ENCODE peak calls at places on chromosomes 4 and X, in ten cellular contexts. V is cortex of kidney; C is non-pigmented ciliary epithelial cell; A is foreskin fibroblast; I is stimulated activated CD8-positive, alpha-beta memory T cell treated with anti-CD3 and anti-CD28 coated beads, Interleukin-2, amount 100 ng/mL, for 48 hours; W is activated CD4-positive, alpha-beta memory T cell treated with anti-CD3 and anti-CD28 coated beads, Interleukin-2, amount 10 ng/mL, durations not matched to agents 7 days and 5 days; E is stomach; B is NCI-H1105 treated with DMSO at 0.1 percent for 48 hours; F is brain microvascular endothelial cell; U is naive thymus-derived CD8-positive, alpha-beta T cell. O is an unnamed sample.

GRCh38 chr4:83320548-83320947 is 14.1 kb downstream of the HPSE start:
- DNase-seq in W (peak), C (no peak), B (no peak), F (peak), E (peak), A (peak), V (no peak), U (no peak), I (no peak), O (no peak)

GRCh38 chr4:12324965-12325364 is 896.3 kb upstream of the HS3ST1 start:
- DNase-seq in B (no peak), E (no peak), F (no peak), U (no peak), V (no peak), C (no peak), W (no peak), I (no peak), A (no peak), O (no peak)

GRCh38 chr4:151458148-151458547 is 49.2 kb downstream of the FHIP1A start:
- DNase-seq in E (no peak), U (no peak), W (no peak), A (no peak), I (no peak), F (no peak), V (no peak), B (no peak), C (no peak), O (no peak)

GRCh38 chr4:88110826-88111225 is 47.6 kb downstream of the ABCG2 start:
- DNase-seq in A (no peak), E (no peak), V (no peak), F (no peak), B (no peak), C (no peak), U (no peak), W (no peak), I (no peak), O (no peak)

GRCh38 chr4:1105662-1106061 is 7.7 kb downstream of the RNF212 start:
- DNase-seq in B (no peak), C (no peak), F (no peak), I (no peak), U (no peak), V (no peak), E (no peak), W (no peak), A (no peak), O (no peak)

GRCh38 chrX:13923845-13924244 is 105.8 kb downstream of the GEMIN8 start:
- DNase-seq in F (no peak), C (no peak), B (no peak), V (no peak), W (no peak), I (no peak), E (no peak), A (no peak), U (no peak), O (no peak)

GRCh38 chr4:186765138-186765537 is 41.5 kb upstream of the FAT1 start:
- DNase-seq in W (no peak), I (no peak), E (no peak), U (no peak), A (peak), B (no peak), C (no peak), F (no peak), V (no peak), O (no peak)

GRCh38 chr4:139689093-139689722 is 23.6 kb downstream of the MGST2 start:
- DNase-seq in B (no peak), E (no peak), F (no peak), U (no peak), V (no peak), I (no peak), A (no peak), C (no peak), W (no peak), O (no peak)

GRCh38 chrX:150363561-150364346 is 637 bp downstream of the MAMLD1 start:
- DNase-seq in A (peak), F (no peak), B (peak), C (no peak), U (no peak), V (no peak), E (no peak), I (no peak), W (peak), O (no peak)

GRCh38 chr4:91488946-91489345 is 814.8 kb upstream of the GRID2 start:
- DNase-seq in V (no peak), C (peak), W (no peak), B (no peak), A (no peak), I (no peak), F (no peak), U (no peak), E (no peak), O (no peak)

GRCh38 chrX:15344106-15344505 is 8.8 kb upstream of the PIGA start:
- DNase-seq in W (no peak), F (no peak), E (no peak), V (no peak), A (no peak), I (no peak), B (no peak), C (no peak), U (no peak), O (no peak)

GRCh38 chrX:7330551-7330950 is 182.6 kb upstream of the PUDP start:
- DNase-seq in F (no peak), E (no peak), C (no peak), W (no peak), A (peak), V (no peak), U (no peak), I (no peak), B (no peak), O (no peak)

GRCh38 chr4:29762151-29762550 is 958.0 kb upstream of the PCDH7 start:
- DNase-seq in V (no peak), I (no peak), A (no peak), W (no peak), B (no peak), C (no peak), U (no peak), F (no peak), E (no peak), O (no peak)

GRCh38 chrX:123993904-123994635 is 32.6 kb downstream of the STAG2 start:
- DNase-seq in I (no peak), F (no peak), V (no peak), W (no peak), E (no peak), B (no peak), A (peak), U (no peak), C (no peak), O (no peak)

GRCh38 chr4:1599491-1600210 is 84.5 kb downstream of the FAM53A start:
- DNase-seq in I (no peak), W (no peak), E (no peak), U (no peak), A (no peak), C (no peak), V (no peak), F (no peak), B (no peak), O (no peak)

GRCh38 chr4:144504853-144505252 is 141.1 kb upstream of the HHIP start:
- DNase-seq in B (no peak), E (no peak), I (no peak), W (no peak), V (no peak), F (no peak), A (no peak), C (no peak), U (no peak), O (no peak)

GRCh38 chr4:165507381-165507780 is 128.6 kb downstream of the CPE start:
- DNase-seq in F (no peak), E (no peak), I (no peak), B (no peak), W (no peak), V (no peak), A (no peak), U (no peak), C (no peak), O (no peak)

GRCh38 chr4:61583696-61584095 is 383.6 kb downstream of the ADGRL3 start:
- DNase-seq in V (no peak), W (no peak), U (no peak), B (no peak), C (no peak), F (no peak), E (no peak), A (peak), I (no peak), O (no peak)

GRCh38 chr4:77344001-77344400 is 187.0 kb downstream of the CCNG2 start:
- DNase-seq in F (no peak), E (no peak), U (no peak), B (no peak), I (no peak), C (no peak), A (no peak), V (no peak), W (no peak), O (no peak)

GRCh38 chr4:29319663-29320340 is 1400.4 kb upstream of the PCDH7 start:
- DNase-seq in E (no peak), B (no peak), U (no peak), A (no peak), C (no peak), I (no peak), W (no peak), V (no peak), F (no peak), O (no peak)

GRCh38 chrX:1598876-1599790 is 7.7 kb downstream of the AKAP17A start:
- DNase-seq in F (no peak), W (no peak), V (no peak), C (no peak), A (no peak), B (no peak), U (no peak), I (no peak), E (no peak), O (no peak)

GRCh38 chr4:143248827-143249226 is 64.1 kb downstream of the USP38 start:
- DNase-seq in E (no peak), A (no peak), B (no peak), W (no peak), U (no peak), C (no peak), V (no peak), F (no peak), I (no peak), O (no peak)

GRCh38 chr4:105990933-105991332 is 95.7 kb downstream of the NPNT start:
- DNase-seq in A (peak), U (no peak), B (no peak), C (peak), F (peak), E (peak), I (no peak), W (no peak), V (no peak), O (no peak)

GRCh38 chrX:47992093-47992375 is 11.8 kb downstream of the ZNF182 start:
- DNase-seq in V (no peak), W (no peak), A (peak), E (no peak), I (no peak), B (no peak), F (no peak), C (no peak), U (no peak), O (no peak)

GRCh38 chr4:119743644-119744043 is 115.0 kb upstream of the PDE5A start:
- DNase-seq in B (no peak), A (no peak), C (no peak), U (no peak), V (no peak), I (no peak), F (no peak), E (no peak), W (no peak), O (no peak)

GRCh38 chr4:38313999-38314561 is 349.9 kb upstream of the KLF3 start:
- DNase-seq in C (no peak), V (no peak), U (no peak), A (peak), B (no peak), I (no peak), E (no peak), W (no peak), F (peak), O (no peak)

GRCh38 chr4:47862297-47862696 is 24.4 kb upstream of the CORIN start:
- DNase-seq in E (no peak), I (no peak), V (no peak), C (peak), U (no peak), B (no peak), A (peak), W (no peak), F (peak), O (no peak)

GRCh38 chr4:19002170-19002569 is 980.6 kb upstream of the LCORL start:
- DNase-seq in W (no peak), A (no peak), E (no peak), F (no peak), V (no peak), U (no peak), C (no peak), I (no peak), B (no peak), O (no peak)

GRCh38 chr4:102438873-102439614 is 62.1 kb upstream of the NFKB1 start:
- DNase-seq in W (no peak), E (no peak), B (peak), U (no peak), I (no peak), V (no peak), A (peak), F (peak), C (peak), O (no peak)

GRCh38 chr4:152556814-152557213 is 20.9 kb upstream of the FBXW7 start:
- DNase-seq in W (no peak), U (no peak), A (no peak), C (no peak), V (no peak), B (no peak), E (no peak), F (no peak), I (no peak), O (no peak)

GRCh38 chr4:101761405-101761804 is 29.1 kb upstream of the BANK1 start:
- DNase-seq in E (no peak), W (no peak), V (no peak), B (no peak), F (no peak), A (no peak), U (no peak), C (no peak), I (no peak), O (no peak)

GRCh38 chr4:164952551-164952950 is 24.9 kb downstream of the TRIM61 start:
- DNase-seq in B (peak), C (no peak), V (no peak), A (no peak), I (no peak), E (no peak), F (no peak), W (no peak), U (no peak), O (no peak)

GRCh38 chr4:74311696-74312313 is 3.5 kb downstream of the EPGN start:
- DNase-seq in W (no peak), F (peak), U (peak), I (no peak), B (peak), C (no peak), V (no peak), E (no peak), A (peak), O (no peak)